ENCODE peak calls at places on chromosomes 16 and 17, in six cellular contexts. W is cardiac fibroblast, S is PC-9, C is A549, R is AG04450, H is progenitor cell of endocrine pancreas. U is an unnamed sample.

GRCh38 chr17:9646556-9646905 is 1.2 kb downstream of the USP43 start:
- DNase-seq in C (no peak), S (no peak), R (no peak), W (no peak), H (no peak), U (no peak)

GRCh38 chr17:16820979-16821543 is 131.0 kb downstream of the CCDC144A start:
- DNase-seq in C (no peak), R (no peak), S (no peak), W (no peak), H (no peak), U (no peak)

GRCh38 chr16:19137621-19138128 is 23.9 kb downstream of the ITPRIPL2 start:
- DNase-seq in H (no peak), S (no peak), R (no peak), C (no peak), W (no peak), U (no peak)

GRCh38 chr16:85125570-85126382 is 13.5 kb upstream of the CIBAR2 start:
- DNase-seq in R (no peak), C (no peak), H (no peak), W (no peak), S (no peak), U (no peak)

GRCh38 chr17:30236807-30237206 is 1.3 kb upstream of the SLC6A4 start:
- DNase-seq in R (no peak), W (peak; percentile 49), H (peak; percentile 60), S (peak; percentile 49), C (peak; percentile 91), U (no peak)

GRCh38 chr17:41919165-41919817 is 540 bp upstream of the ACLY start:
- DNase-seq in W (no peak), S (peak; percentile 63), H (no peak), C (peak; percentile 86), R (no peak), U (no peak)

GRCh38 chr17:75152971-75153853 is 1.1 kb downstream of the JPT1 start:
- DNase-seq in W (peak; percentile 25), C (peak; percentile 70), H (no peak), S (peak; percentile 45), R (no peak), U (no peak)

GRCh38 chr17:2337811-2338657 is 733 bp downstream of the SGSM2 start:
- DNase-seq in H (peak; percentile 53), S (peak; percentile 78), W (peak; percentile 66), R (no peak), C (peak; percentile 91), U (no peak)

GRCh38 chr17:39769974-39770587 is 32.3 kb downstream of the GRB7 start:
- DNase-seq in C (no peak), R (peak; percentile 16), W (no peak), H (no peak), S (peak; percentile 66), U (no peak)

GRCh38 chr16:78480588-78480987 is 381.1 kb downstream of the WWOX start:
- DNase-seq in S (no peak), W (no peak), H (no peak), C (no peak), R (no peak), U (no peak)

GRCh38 chr17:58960068-58960467 is 146.6 kb downstream of the TRIM37 start:
- DNase-seq in W (peak; percentile 67), R (peak; percentile 21), S (peak; percentile 33), H (no peak), C (peak; percentile 16), U (peak; percentile 15)

GRCh38 chr17:40122944-40123810 is 1.4 kb downstream of the MSL1 start:
- DNase-seq in H (peak; percentile 41), C (peak; percentile 72), W (peak; percentile 52), S (peak; percentile 40), R (no peak), U (no peak)

GRCh38 chr17:57523926-57524634 is 221.0 kb downstream of the CCDC182 start:
- DNase-seq in W (peak; percentile 30), S (peak; percentile 20), R (peak; percentile 23), C (peak; percentile 43), H (no peak), U (no peak)

GRCh38 chr17:6701719-6702118 is 11.4 kb downstream of the SLC13A5 start:
- DNase-seq in R (no peak), W (peak; percentile 17), H (peak; percentile 34), C (peak; percentile 72), S (peak; percentile 35), U (no peak)

GRCh38 chr16:3431779-3432219 is 11.5 kb downstream of the ZNF597 start:
- DNase-seq in W (peak; percentile 36), R (no peak), C (no peak), H (no peak), S (no peak), U (no peak)

GRCh38 chr16:72530434-72530833 is 358.5 kb upstream of the PMFBP1 start:
- DNase-seq in C (no peak), W (peak; percentile 87), H (no peak), S (no peak), R (no peak), U (no peak)

GRCh38 chr16:2603165-2604015 is 65.6 kb downstream of the PDPK1 start:
- DNase-seq in H (peak; percentile 90), R (peak; percentile 90), W (peak; percentile 97), C (peak; percentile 99), S (peak; percentile 98), U (peak; percentile 87)

GRCh38 chr16:17396762-17397498 is 73.8 kb downstream of the XYLT1 start:
- DNase-seq in C (no peak), W (peak; percentile 89), H (no peak), R (no peak), S (no peak), U (peak; percentile 56)

GRCh38 chr17:35404360-35404759 is 27.9 kb downstream of the SLFN12 start:
- DNase-seq in C (no peak), S (no peak), H (no peak), R (no peak), W (peak; percentile 5), U (no peak)

GRCh38 chr17:79837888-79838540 is 1.2 kb downstream of the CBX4 start:
- DNase-seq in C (no peak), H (no peak), W (no peak), R (no peak), S (no peak), U (no peak)

GRCh38 chr17:40281663-40282062 is 6.0 kb upstream of the CDC6 start:
- DNase-seq in S (peak; percentile 40), C (no peak), W (no peak), R (no peak), H (no peak), U (no peak)

GRCh38 chr16:85625485-85626117 is 12.5 kb downstream of the GSE1 start:
- DNase-seq in R (no peak), H (no peak), C (no peak), S (no peak), W (no peak), U (no peak)

GRCh38 chr17:44170499-44171201 is at the start of gene ASB16:
- DNase-seq in C (no peak), W (peak; percentile 33), H (no peak), R (no peak), S (no peak), U (no peak)

GRCh38 chr16:79599256-79599836 is 1.2 kb downstream of the MAF start:
- DNase-seq in W (peak; percentile 2), H (peak; percentile 30), C (peak; percentile 16), S (no peak), R (no peak), U (no peak)

DNA sequence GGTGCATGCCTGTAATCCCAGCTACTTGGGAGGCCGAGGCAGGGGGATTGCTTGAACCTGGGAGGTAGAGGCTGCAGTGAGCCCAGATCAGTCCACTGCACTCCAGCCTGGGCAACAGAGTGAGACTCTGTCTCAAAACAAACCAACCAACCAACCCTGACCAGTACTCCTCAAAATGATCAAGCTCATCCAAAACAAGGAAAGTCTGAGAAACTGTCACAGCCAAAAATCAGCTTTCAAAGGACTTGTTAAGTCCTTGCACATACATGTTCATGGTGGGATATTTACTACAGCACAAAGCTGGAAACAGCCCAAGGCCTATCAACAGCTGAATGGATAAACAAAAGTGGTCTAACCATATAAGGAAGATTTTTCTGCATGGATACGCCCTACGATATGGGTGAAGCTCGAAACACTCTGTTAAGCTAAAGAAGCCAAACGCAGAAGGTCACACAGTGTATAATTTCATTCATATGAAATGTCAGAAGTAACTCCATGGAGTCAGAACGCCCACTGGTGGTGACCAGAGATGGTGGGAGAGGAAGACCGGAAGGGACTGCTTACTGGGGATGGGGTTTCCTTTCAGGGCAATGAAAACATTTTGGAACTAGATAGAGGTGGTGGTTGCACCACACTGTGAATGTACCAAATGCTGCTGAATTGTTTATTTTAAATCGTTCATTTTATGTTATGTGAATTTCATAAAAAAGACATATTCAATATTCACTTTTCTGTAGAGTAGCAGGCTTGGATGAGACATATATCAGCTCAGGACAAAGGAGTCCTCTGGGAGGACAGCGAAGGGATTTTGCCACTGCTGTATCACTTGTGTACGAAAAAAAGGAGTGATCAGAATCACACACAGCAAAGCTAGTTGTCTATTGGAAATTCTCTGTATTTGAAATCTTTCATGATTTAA is 17.7 kb downstream of the CCL17 start:
- DNase-seq in H (no peak), R (peak; percentile 39), C (peak; percentile 55), W (peak; percentile 79), S (peak; percentile 64), U (peak; percentile 24)
- TF ChIP-seq CTCF in H (peak; percentile 62), R (peak; percentile 86), C (peak; percentile 75), W (peak; percentile 82), S (peak; percentile 85), U (peak; percentile 80)

DNA sequence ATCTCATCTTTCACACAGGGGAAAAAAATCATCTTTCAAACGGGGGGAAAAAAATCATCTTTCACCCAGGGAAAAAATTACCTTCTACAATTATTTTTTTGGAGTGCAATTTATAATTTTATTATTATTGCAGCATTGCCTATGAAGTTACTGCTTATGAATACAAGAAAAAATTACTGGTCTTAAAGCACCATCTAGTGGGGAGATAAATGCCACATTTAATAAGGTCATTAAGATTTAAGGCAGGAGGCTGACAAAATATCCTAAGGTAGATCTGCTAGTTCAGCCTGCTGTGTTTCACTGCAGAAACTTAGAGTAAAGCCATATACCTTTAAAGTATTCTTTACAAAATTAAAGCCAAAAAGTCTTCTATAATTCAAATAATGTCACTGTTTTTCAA is 13.7 kb downstream of the SHCBP1 start:
- DNase-seq in S (no peak), C (peak; percentile 26), W (peak; percentile 82), R (peak; percentile 29), H (no peak), U (peak; percentile 54)
- TF ChIP-seq CTCF in S (peak; percentile 68), C (peak; percentile 57), W (peak; percentile 24), R (peak; percentile 52), H (peak; percentile 37), U (peak; percentile 53)

GRCh38 chr16:23222929-23223328 is 40.4 kb downstream of the SCNN1G start:
- DNase-seq in H (no peak), C (no peak), W (no peak), R (no peak), S (no peak), U (no peak)
- TF ChIP-seq CTCF in H (no peak), C (no peak), W (no peak), R (no peak), S (no peak), U (no peak)

GRCh38 chr17:45813051-45813731 is 29.1 kb downstream of the CRHR1 start:
- DNase-seq in W (peak; percentile 3), C (no peak), H (peak; percentile 34), S (no peak), R (no peak), U (no peak)
- TF ChIP-seq CTCF in W (peak; percentile 13), C (no peak), H (peak; percentile 57), S (no peak), R (peak; percentile 29), U (no peak)

GRCh38 chr16:59047114-59047513 is 313.0 kb upstream of the GOT2 start:
- DNase-seq in S (no peak), H (no peak), W (no peak), C (no peak), R (no peak), U (no peak)
- TF ChIP-seq CTCF in S (no peak), H (peak; percentile 33), W (no peak), C (no peak), R (no peak), U (no peak)

U was measured in AG09319.